ENCODE peak calls at places on chromosomes 1 and 21, in nine cellular contexts. Y, Z, J, D, H, U, I, X and P are unnamed samples.

GRCh38 chr1:53626576-53626975 is 112.4 kb downstream of the GLIS1 start:
- DNase-seq in Y (no peak), U (no peak), H (no peak), X (no peak), D (no peak), Z (no peak), I (no peak), J (no peak), P (no peak)

GRCh38 chr21:19286901-19287300 is 883.3 kb upstream of the TMPRSS15 start:
- DNase-seq in H (no peak), Y (no peak), I (no peak), Z (no peak), J (no peak), X (no peak), U (no peak), D (no peak), P (no peak)

GRCh38 chr1:156794506-156795373 is 21.9 kb downstream of the SH2D2A start:
- DNase-seq in U (no peak), Z (peak), D (no peak), I (no peak), X (no peak), J (no peak), Y (no peak), H (no peak), P (no peak)

GRCh38 chr1:98314591-98314990 is 346.9 kb upstream of the SNX7 start:
- DNase-seq in Y (no peak), J (no peak), D (no peak), U (no peak), H (no peak), X (no peak), I (no peak), Z (no peak), P (no peak)

GRCh38 chr1:230186003-230186863 is 119.2 kb downstream of the GALNT2 start:
- DNase-seq in X (peak), Z (peak), J (no peak), H (peak), D (peak), Y (no peak), U (peak), I (peak), P (peak)

GRCh38 chr1:40825430-40825778 is 36.8 kb downstream of the CITED4 start:
- DNase-seq in J (peak), Y (no peak), Z (peak), X (no peak), D (no peak), U (no peak), I (no peak), H (no peak), P (no peak)

GRCh38 chr1:85433096-85433495 is 31.9 kb downstream of the DDAH1 start:
- DNase-seq in D (no peak), H (no peak), Y (no peak), I (no peak), X (no peak), J (no peak), U (no peak), Z (no peak), P (no peak)

GRCh38 chr1:109151146-109151545 is 37.2 kb downstream of the ELAPOR1 start:
- DNase-seq in Y (no peak), I (peak), H (peak), D (no peak), X (no peak), J (no peak), Z (peak), U (peak), P (no peak)

GRCh38 chr1:210800756-210801155 is 333.2 kb downstream of the KCNH1 start:
- DNase-seq in Z (peak), H (no peak), X (no peak), I (no peak), D (no peak), U (no peak), J (no peak), Y (no peak), P (no peak)

GRCh38 chr21:35344582-35344981 is 295.5 kb upstream of the RUNX1 start:
- DNase-seq in J (no peak), H (no peak), I (no peak), X (no peak), Z (no peak), Y (no peak), U (no peak), D (no peak), P (no peak)

GRCh38 chr1:212062832-212063438 is 27.4 kb downstream of the DTL start:
- DNase-seq in Y (no peak), I (no peak), X (peak), U (peak), J (peak), Z (peak), H (peak), D (no peak), P (no peak)

GRCh38 chr1:174273190-174273589 is 113.9 kb downstream of the RABGAP1L start:
- DNase-seq in Y (no peak), X (no peak), H (no peak), Z (no peak), U (no peak), I (no peak), D (no peak), J (no peak), P (no peak)

GRCh38 chr1:174276087-174276486 is 116.8 kb downstream of the RABGAP1L start:
- DNase-seq in J (no peak), U (no peak), H (no peak), Y (no peak), X (no peak), Z (no peak), D (no peak), I (no peak), P (no peak)

GRCh38 chr1:174274884-174275283 is 115.6 kb downstream of the RABGAP1L start:
- DNase-seq in D (no peak), I (no peak), X (no peak), Y (no peak), J (no peak), H (no peak), Z (no peak), U (no peak), P (no peak)

GRCh38 chr1:174273766-174274165 is 114.4 kb downstream of the RABGAP1L start:
- DNase-seq in H (no peak), D (no peak), I (no peak), Y (no peak), Z (no peak), J (no peak), U (no peak), X (no peak), P (no peak)

DNA sequence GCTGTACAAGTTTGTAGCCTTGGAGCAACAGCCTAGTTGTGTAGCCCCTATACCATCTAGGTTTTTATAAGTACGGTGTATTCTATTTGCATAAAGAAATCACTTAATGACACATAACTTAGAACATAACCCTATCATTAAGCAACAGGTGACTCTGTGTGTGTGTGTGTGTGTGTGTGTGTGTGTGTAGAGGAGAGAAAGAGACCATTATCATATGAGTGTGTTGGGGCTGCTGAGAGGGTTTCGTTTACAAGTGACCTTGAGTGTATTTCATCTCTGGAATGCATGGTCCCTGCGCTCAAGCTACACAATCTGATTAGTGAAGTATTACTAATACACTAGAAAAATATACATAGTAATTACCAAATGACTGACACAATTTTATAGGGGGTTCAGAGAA is 115.1 kb downstream of the RABGAP1L start:
- DNase-seq in X (no peak), Z (peak), J (no peak), I (no peak), D (no peak), Y (no peak), H (peak), U (no peak), P (no peak)
- H3K4me3 ChIP-seq in X (no peak), Z (no peak), J (no peak), I (no peak), D (no peak), Y (no peak), H (no peak), U (no peak), P (no peak)

GRCh38 chr1:228848406-228848805 is 113.1 kb downstream of the RHOU start:
- DNase-seq in D (no peak), X (no peak), Z (no peak), U (no peak), J (no peak), H (no peak), Y (no peak), I (peak), P (peak)
- H3K4me3 ChIP-seq in D (no peak), X (no peak), Z (no peak), U (no peak), J (no peak), H (no peak), Y (no peak), I (no peak), P (no peak)

GRCh38 chr1:102891868-102892625 is 216.3 kb downstream of the COL11A1 start:
- DNase-seq in Z (peak), J (no peak), X (peak), I (no peak), U (peak), D (no peak), Y (no peak), H (peak), P (no peak)
- H3K4me3 ChIP-seq in Z (no peak), J (no peak), X (no peak), I (no peak), U (no peak), D (no peak), Y (no peak), H (no peak), P (no peak)

GRCh38 chr1:32181065-32181464 is 1.6 kb downstream of the TXLNA start:
- DNase-seq in X (no peak), Y (no peak), D (no peak), I (no peak), U (no peak), J (no peak), Z (no peak), H (no peak), P (no peak)

GRCh38 chr1:32180186-32181060 is 948 bp downstream of the TXLNA start:
- DNase-seq in X (no peak), Y (no peak), D (peak), H (peak), Z (peak), J (peak), I (peak), U (peak), P (no peak)

GRCh38 chr1:32179193-32179442 is 357 bp upstream of the TXLNA start:
- DNase-seq in H (no peak), D (no peak), I (no peak), U (no peak), Y (no peak), J (no peak), Z (no peak), X (no peak), P (no peak)

GRCh38 chr1:32179443-32180185 is at the start of gene TXLNA:
- DNase-seq in I (peak), D (peak), J (peak), Y (peak), X (peak), H (peak), Z (peak), U (peak), P (peak)

GRCh38 chr1:32178380-32179192 is 889 bp upstream of the TXLNA start:
- DNase-seq in U (no peak), Z (no peak), X (no peak), Y (no peak), J (peak), H (no peak), D (no peak), I (no peak), P (no peak)
- H3K4me3 ChIP-seq in U (no peak), Z (peak), X (no peak), Y (peak), J (peak), H (peak), D (no peak), I (peak), P (no peak)

GRCh38 chr1:163069142-163069541 is at the start of gene RGS4:
- DNase-seq in D (no peak), H (peak), J (peak), X (peak), Y (peak), U (peak), I (peak), Z (peak), P (no peak)

GRCh38 chr1:163066686-163067085 is 2.5 kb upstream of the RGS4 start:
- DNase-seq in H (no peak), Z (no peak), U (no peak), D (no peak), X (no peak), Y (no peak), I (no peak), J (no peak), P (no peak)

GRCh38 chr1:163069655-163070277 is 605 bp downstream of the RGS4 start:
- DNase-seq in Y (no peak), X (no peak), Z (no peak), D (no peak), U (no peak), I (no peak), J (no peak), H (no peak), P (no peak)

GRCh38 chr1:163066168-163066567 is 3.0 kb upstream of the RGS4 start:
- DNase-seq in X (no peak), D (no peak), J (no peak), H (no peak), U (no peak), I (no peak), Z (no peak), Y (no peak), P (no peak)

DNA sequence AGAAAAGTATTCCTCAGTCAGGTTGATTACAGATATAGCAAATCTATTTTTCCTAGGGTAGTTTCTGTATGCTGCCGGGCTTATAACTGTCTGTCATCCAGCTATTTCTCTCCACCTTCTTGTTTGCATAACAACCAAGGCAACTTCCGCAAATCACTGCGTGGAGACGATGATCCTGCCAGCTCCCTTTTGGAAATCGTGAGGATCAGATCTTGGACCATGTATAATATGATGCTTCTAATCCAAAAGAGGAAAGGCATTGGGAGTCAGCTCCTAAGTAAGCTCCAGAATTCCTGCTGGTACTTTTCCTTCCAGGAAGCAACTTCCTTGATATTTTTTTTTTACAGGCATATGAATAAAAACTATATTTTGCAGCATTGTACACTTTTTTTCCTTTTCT is 445 bp upstream of the RGS4 start:
- DNase-seq in X (no peak), U (no peak), Y (no peak), J (no peak), H (no peak), D (no peak), I (no peak), Z (peak), P (no peak)
- H3K4me3 ChIP-seq in X (peak), U (peak), Y (peak), J (no peak), H (peak), D (no peak), I (no peak), Z (peak), P (no peak)

GRCh38 chr1:78009276-78009675 is 4.5 kb downstream of the DNAJB4 start:
- DNase-seq in Y (no peak), H (no peak), I (no peak), U (no peak), D (no peak), J (no peak), Z (no peak), X (no peak), P (no peak)

GRCh38 chr1:78009836-78010235 is 5.1 kb downstream of the DNAJB4 start:
- DNase-seq in Y (no peak), U (peak), X (peak), Z (peak), D (no peak), H (no peak), J (no peak), I (no peak), P (no peak)

GRCh38 chr1:78015148-78015547 is 10.4 kb downstream of the DNAJB4 start:
- DNase-seq in U (no peak), Y (no peak), J (no peak), Z (no peak), H (no peak), D (no peak), X (no peak), I (no peak), P (no peak)

GRCh38 chr1:78007677-78008341 is 3.1 kb downstream of the DNAJB4 start:
- DNase-seq in Y (no peak), U (no peak), X (no peak), Z (no peak), H (no peak), J (no peak), I (no peak), D (no peak), P (no peak)

DNA sequence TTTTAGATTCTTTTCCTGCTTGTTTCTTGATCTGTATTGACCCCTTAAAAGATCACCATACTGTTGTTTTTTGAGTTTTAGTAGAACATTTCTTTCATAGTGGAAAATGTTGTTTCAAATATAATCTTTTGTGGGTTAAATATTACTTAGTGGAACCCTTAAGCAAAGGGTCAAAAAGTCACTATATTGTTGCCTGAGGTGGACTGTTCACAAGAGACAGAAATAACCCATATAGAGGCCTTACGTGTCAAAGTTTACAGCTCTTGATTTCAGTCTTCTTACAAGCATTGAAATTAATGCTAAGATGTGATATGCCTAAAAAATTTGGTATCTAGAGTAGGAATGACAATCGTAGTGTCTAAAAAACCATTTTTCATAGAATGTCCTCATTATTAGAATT is 6.3 kb downstream of the DNAJB4 start:
- DNase-seq in U (no peak), I (no peak), X (no peak), H (no peak), J (no peak), Y (no peak), D (no peak), Z (no peak), P (no peak)
- H3K4me3 ChIP-seq in U (no peak), I (no peak), X (no peak), H (no peak), J (no peak), Y (no peak), D (no peak), Z (peak), P (no peak)

DNA sequence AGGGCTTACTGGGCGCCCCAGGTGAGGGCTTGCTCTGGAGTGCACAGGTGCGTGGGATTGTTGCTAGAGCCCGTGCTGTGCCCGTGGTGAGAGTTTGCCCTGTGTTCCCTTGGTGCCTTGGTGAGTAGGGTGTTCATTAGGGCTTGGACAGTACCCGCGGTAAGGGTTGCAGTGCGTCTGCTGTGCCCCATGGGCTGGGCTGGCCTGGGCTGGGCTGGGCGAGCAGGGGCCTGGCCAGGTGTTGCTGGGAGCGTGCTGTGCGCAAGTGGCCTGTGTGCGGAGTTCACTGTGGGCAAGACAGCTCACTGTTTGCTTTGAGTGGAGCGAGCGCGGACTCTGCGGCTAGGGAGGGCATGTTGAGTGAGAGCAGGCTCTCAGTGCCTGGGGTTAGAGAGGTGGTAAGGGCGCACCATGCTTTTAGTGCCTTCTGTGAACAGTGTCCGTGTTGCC is 724 bp downstream of the CR1L start:
- DNase-seq in U (no peak), H (no peak), I (no peak), X (no peak), J (no peak), Z (no peak), D (no peak), Y (no peak), P (no peak)
- H3K4me3 ChIP-seq in U (no peak), H (peak), I (no peak), X (peak), J (no peak), Z (peak), D (no peak), Y (peak), P (no peak)

DNA sequence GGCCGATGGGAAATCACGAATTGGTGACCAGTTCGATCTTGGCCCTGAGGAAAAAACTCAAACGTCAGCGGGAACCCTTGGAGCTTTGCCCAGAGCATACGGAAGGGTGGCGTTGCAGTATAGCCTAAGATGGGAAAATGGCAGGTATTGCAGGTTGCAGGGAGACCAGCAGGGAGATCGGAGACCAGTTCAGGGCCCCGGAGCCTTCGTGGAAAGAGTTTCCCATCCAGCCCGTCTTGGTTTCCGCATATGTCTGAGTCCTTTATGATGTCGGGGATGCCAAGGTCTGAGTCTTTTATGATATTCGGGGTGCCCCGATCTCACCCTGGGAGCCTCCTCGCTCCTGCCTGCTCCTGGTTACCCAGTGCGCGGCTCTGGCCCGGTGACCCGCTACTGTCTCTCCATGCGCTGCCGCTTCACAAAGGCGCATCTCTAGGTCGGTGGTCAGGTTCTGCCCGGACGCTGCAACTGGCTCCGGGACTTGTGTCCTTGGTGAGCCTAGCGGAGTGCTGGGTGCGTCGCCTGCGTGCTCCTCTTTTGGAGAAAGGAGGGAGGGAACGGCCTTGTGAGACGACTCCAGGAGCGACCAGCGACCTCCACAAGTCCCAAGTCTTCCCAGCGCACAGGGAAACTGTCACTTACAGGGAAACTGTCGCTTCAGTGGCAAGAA is 94.2 kb downstream of the PRKAB2 start:
- DNase-seq in Y (no peak), Z (no peak), U (no peak), J (no peak), H (no peak), I (no peak), D (no peak), X (no peak), P (no peak)
- H3K4me3 ChIP-seq in Y (no peak), Z (no peak), U (no peak), J (no peak), H (no peak), I (no peak), D (no peak), X (no peak), P (no peak)

GRCh38 chr1:10813801-10814200 is 17.4 kb upstream of the CASZ1 start:
- DNase-seq in J (no peak), I (no peak), H (no peak), Y (no peak), Z (no peak), X (no peak), U (no peak), D (no peak), P (no peak)
- H3K4me3 ChIP-seq in J (no peak), I (no peak), H (no peak), Y (no peak), Z (no peak), X (no peak), U (no peak), D (no peak), P (no peak)

DNA sequence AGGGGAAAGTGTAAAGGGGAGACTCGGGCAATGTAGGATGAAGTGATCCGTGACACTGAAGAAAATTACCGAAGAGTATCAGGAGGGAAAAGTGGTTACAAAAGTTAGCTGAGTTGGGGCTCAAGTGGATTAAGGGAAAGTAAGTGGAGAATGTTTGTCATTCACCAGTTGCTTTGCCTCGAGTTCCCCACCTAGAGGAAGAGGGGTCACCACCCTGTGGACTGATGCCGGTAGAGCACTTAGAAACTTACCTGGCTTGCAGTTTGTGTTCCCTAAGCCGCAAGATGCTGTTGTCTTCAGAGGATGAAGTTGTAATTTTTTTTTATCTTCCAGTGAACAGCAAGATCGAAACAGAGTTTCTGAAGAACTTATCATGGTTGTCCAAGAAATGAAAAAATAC is 1.0 kb downstream of the PER3 start:
- DNase-seq in Z (no peak), U (no peak), Y (no peak), H (no peak), X (no peak), I (no peak), D (no peak), J (no peak), P (no peak)
- H3K4me3 ChIP-seq in Z (no peak), U (no peak), Y (peak), H (peak), X (no peak), I (peak), D (peak), J (no peak), P (peak)